ENCODE peak calls at places on chromosome 16, in seven cellular contexts. U is ascending aorta, S is HFFc6, L is OCI-LY7, V is AG10803, D is HepG2, P is neural crest cell. W is an unnamed sample.

GRCh38 chr16:77282345-77282744 is 83.1 kb downstream of the SYCE1L start:
- DNase-seq in U (no peak), L (no peak), D (no peak), P (no peak), V (no peak), S (no peak), W (no peak)

GRCh38 chr16:12113581-12114375 is 137.2 kb downstream of the SNX29 start:
- DNase-seq in V (peak; percentile 85), S (peak; percentile 72), U (no peak), L (no peak), P (no peak), D (no peak), W (no peak)

GRCh38 chr16:78591682-78592103 is 492.2 kb downstream of the WWOX start:
- DNase-seq in S (no peak), U (no peak), L (no peak), P (no peak), D (no peak), V (no peak), W (no peak)

GRCh38 chr16:24174977-24175376 is 81.2 kb upstream of the CACNG3 start:
- DNase-seq in L (no peak), S (no peak), U (no peak), P (no peak), V (no peak), D (no peak), W (no peak)

GRCh38 chr16:47458331-47458730 is 2.5 kb downstream of the ITFG1 start:
- DNase-seq in D (no peak), U (no peak), L (no peak), V (no peak), P (no peak), S (no peak), W (no peak)

GRCh38 chr16:477287-477686 is 50.2 kb upstream of the CAPN15 start:
- DNase-seq in U (no peak), V (no peak), P (no peak), L (no peak), S (no peak), D (no peak), W (no peak)

GRCh38 chr16:59719121-59719520 is 985.0 kb upstream of the GOT2 start:
- DNase-seq in P (no peak), L (no peak), V (peak; percentile 67), S (no peak), U (no peak), D (no peak), W (no peak)

GRCh38 chr16:339680-340079 is 12.8 kb downstream of the AXIN1 start:
- DNase-seq in D (no peak), S (no peak), P (no peak), V (no peak), L (no peak), U (no peak), W (no peak)

GRCh38 chr16:63230383-63230782 is 1194.1 kb upstream of the CDH8 start:
- DNase-seq in L (no peak), P (no peak), U (no peak), D (no peak), S (no peak), V (no peak), W (no peak)

GRCh38 chr16:56479469-56479868 is 28.1 kb downstream of the OGFOD1 start:
- DNase-seq in U (no peak), V (no peak), S (no peak), L (no peak), P (no peak), D (no peak), W (no peak)

GRCh38 chr16:58709338-58709737 is 24.8 kb upstream of the SLC38A7 start:
- DNase-seq in V (no peak), L (no peak), U (no peak), P (no peak), S (no peak), D (no peak), W (no peak)

GRCh38 chr16:4091638-4092037 is 24.6 kb downstream of the ADCY9 start:
- DNase-seq in U (no peak), V (no peak), L (no peak), S (no peak), D (no peak), P (no peak), W (no peak)

GRCh38 chr16:10741844-10742243 is 1.8 kb upstream of the NUBP1 start:
- DNase-seq in L (no peak), U (no peak), P (no peak), S (no peak), D (no peak), V (peak; percentile 31), W (no peak)

GRCh38 chr16:50079741-50080140 is 14.0 kb downstream of the HEATR3 start:
- DNase-seq in V (no peak), D (no peak), P (no peak), S (no peak), L (no peak), U (no peak), W (no peak)

GRCh38 chr16:77977336-77977735 is 45.0 kb upstream of the CLEC3A start:
- DNase-seq in P (no peak), D (no peak), S (no peak), U (no peak), V (no peak), L (no peak), W (no peak)

GRCh38 chr16:28863929-28864886 is 565 bp downstream of the SH2B1 start:
- DNase-seq in P (no peak), V (peak; percentile 44), S (peak; percentile 30), L (no peak), U (no peak), D (no peak), W (no peak)

GRCh38 chr16:50273382-50273690 is 7.0 kb downstream of the ADCY7 start:
- DNase-seq in S (no peak), V (no peak), P (no peak), L (no peak), D (no peak), U (no peak), W (no peak)

GRCh38 chr16:30533748-30534367 is 800 bp downstream of the ZNF747 start:
- DNase-seq in L (peak; percentile 45), U (no peak), S (no peak), P (no peak), V (peak; percentile 12), D (no peak), W (no peak)
- TF ChIP-seq CTCF in L (peak; percentile 44), U (no peak), S (no peak), P (no peak), V (no peak), D (no peak), W (no peak)

GRCh38 chr16:67967183-67967955 is 1.1 kb downstream of the SLC12A4 start:
- DNase-seq in L (peak; percentile 58), P (no peak), D (no peak), V (peak; percentile 34), U (no peak), S (peak; percentile 45), W (no peak)
- TF ChIP-seq CTCF in L (peak; percentile 55), P (no peak), D (peak; percentile 19), V (no peak), U (no peak), S (no peak), W (no peak)

GRCh38 chr16:89701425-89702406 is at the start of gene SPATA2L:
- DNase-seq in V (peak; percentile 61), L (peak; percentile 98), S (peak; percentile 71), D (peak; percentile 96), U (peak; percentile 55), P (peak; percentile 83), W (peak; percentile 66)
- TF ChIP-seq CTCF in V (no peak), L (peak; percentile 23), S (peak; percentile 24), D (peak; percentile 65), U (no peak), P (peak; percentile 41), W (no peak)

GRCh38 chr16:85182774-85183173 is 70.5 kb upstream of the CIBAR2 start:
- DNase-seq in D (no peak), L (no peak), S (no peak), P (no peak), V (no peak), U (no peak), W (no peak)
- TF ChIP-seq CTCF in D (no peak), L (no peak), S (no peak), P (no peak), V (no peak), U (no peak), W (no peak)

GRCh38 chr16:19215705-19216104 is 47.7 kb downstream of the SYT17 start:
- DNase-seq in U (no peak), S (no peak), P (no peak), V (no peak), L (no peak), D (no peak), W (no peak)

GRCh38 chr16:19212059-19212458 is 44.0 kb downstream of the SYT17 start:
- DNase-seq in P (no peak), D (no peak), V (no peak), L (no peak), S (no peak), U (no peak), W (no peak)

GRCh38 chr16:19210968-19211367 is 42.9 kb downstream of the SYT17 start:
- DNase-seq in U (no peak), V (no peak), S (no peak), P (no peak), L (peak; percentile 88), D (no peak), W (no peak)

GRCh38 chr16:19210175-19210924 is 42.3 kb downstream of the SYT17 start:
- DNase-seq in V (no peak), S (peak; percentile 2), D (no peak), L (peak; percentile 89), U (no peak), P (no peak), W (no peak)

DNA sequence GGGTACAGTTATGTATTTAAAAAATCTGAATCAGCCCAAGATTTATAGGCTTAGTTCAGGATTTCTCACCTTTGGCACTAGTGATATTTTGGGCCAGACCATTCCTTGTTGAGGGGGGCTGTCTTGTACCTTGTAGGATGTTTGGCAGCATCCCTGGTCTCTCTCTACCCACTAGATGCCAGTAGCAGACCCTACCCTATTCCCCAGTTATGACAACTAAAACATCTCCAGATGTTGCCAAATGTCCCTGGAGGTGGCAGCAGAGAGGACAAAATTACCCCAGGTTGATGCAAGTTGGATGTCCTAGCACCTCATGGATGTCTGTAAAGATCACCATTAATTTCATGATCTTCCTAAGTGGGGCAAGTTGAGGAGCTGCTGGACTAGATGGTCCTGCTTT is 45.8 kb downstream of the SYT17 start:
- DNase-seq in L (peak; percentile 52), V (no peak), U (no peak), P (no peak), D (peak; percentile 47), S (no peak), W (no peak)
- TF ChIP-seq CTCF in L (peak; percentile 69), V (no peak), U (no peak), P (no peak), D (peak; percentile 51), S (peak; percentile 27), W (no peak)

GRCh38 chr16:25691519-25692091 is at the start of gene HS3ST4:
- DNase-seq in U (no peak), P (peak; percentile 22), S (no peak), V (no peak), D (no peak), L (no peak), W (no peak)

GRCh38 chr16:25692307-25692706 is 548 bp downstream of the HS3ST4 start:
- DNase-seq in V (no peak), P (no peak), S (no peak), D (no peak), U (no peak), L (no peak), W (no peak)

GRCh38 chr16:25689137-25689836 is 2.5 kb upstream of the HS3ST4 start:
- DNase-seq in S (no peak), D (no peak), P (no peak), U (no peak), V (no peak), L (no peak), W (no peak)

GRCh38 chr16:25692734-25693508 is 1.2 kb downstream of the HS3ST4 start:
- DNase-seq in D (no peak), U (no peak), L (no peak), S (no peak), V (no peak), P (peak; percentile 19), W (no peak)

GRCh38 chr16:25690563-25691143 is 1.1 kb upstream of the HS3ST4 start:
- DNase-seq in S (no peak), V (no peak), L (no peak), P (no peak), U (no peak), D (no peak), W (no peak)
- TF ChIP-seq CTCF in S (no peak), V (no peak), L (no peak), P (peak; percentile 27), U (no peak), D (no peak), W (no peak)